ENCODE peak calls at places on chromosomes 1 and 21, in seven cellular contexts. V is IMR-90; U is stimulated activated CD4-positive, alpha-beta T cell treated with anti-CD3 and anti-CD28 coated beads, Interleukin-1b, Interleukin-23, amount 100 ng/mL, for 4 hours; R is thyroid gland; E is RCC 7860; F is brain microvascular endothelial cell; K is GM04503. D is an unnamed sample.

GRCh38 chr1:246597340-246597739 is 31.1 kb downstream of the CNST start:
- DNase-seq in V (peak; percentile 94), F (peak; percentile 84), K (peak; percentile 75), U (no peak), E (peak; percentile 11), R (no peak), D (no peak)

GRCh38 chr21:45536301-45537081 is 5.7 kb downstream of the SLC19A1 start:
- DNase-seq in E (no peak), V (no peak), K (no peak), R (peak; percentile 1), F (no peak), U (no peak), D (no peak)

GRCh38 chr1:17883136-17883535 is 128.0 kb downstream of the ACTL8 start:
- DNase-seq in R (no peak), U (no peak), F (no peak), V (no peak), E (no peak), K (no peak), D (no peak)

GRCh38 chr1:170692866-170693575 is 29.1 kb downstream of the PRRX1 start:
- DNase-seq in F (peak; percentile 78), U (no peak), E (no peak), R (no peak), K (no peak), V (peak; percentile 91), D (no peak)

GRCh38 chr1:59714966-59715365 is 99.8 kb upstream of the HOOK1 start:
- DNase-seq in V (no peak), F (no peak), E (no peak), U (no peak), R (no peak), K (no peak), D (no peak)

GRCh38 chr1:157505481-157506272 is 46.6 kb downstream of the FCRL5 start:
- DNase-seq in U (no peak), K (no peak), E (peak; percentile 15), V (peak; percentile 55), R (peak; percentile 37), F (peak; percentile 66), D (peak; percentile 33)

GRCh38 chr1:109040627-109041613 is 982 bp downstream of the WDR47 start:
- DNase-seq in R (no peak), V (no peak), E (no peak), K (no peak), F (no peak), U (no peak), D (no peak)

GRCh38 chr1:201739054-201739453 is 89.9 kb upstream of the IPO9 start:
- DNase-seq in F (no peak), U (no peak), V (no peak), E (no peak), K (no peak), R (no peak), D (no peak)

GRCh38 chr1:240413732-240414131 is 198.2 kb downstream of the GREM2 start:
- DNase-seq in U (no peak), K (peak; percentile 76), R (no peak), F (no peak), E (no peak), V (no peak), D (no peak)

GRCh38 chr1:221788466-221788865 is 46.6 kb upstream of the DUSP10 start:
- DNase-seq in R (no peak), K (no peak), F (no peak), U (no peak), V (no peak), E (no peak), D (no peak)

GRCh38 chr1:183061194-183061593 is 38.0 kb downstream of the LAMC1 start:
- DNase-seq in R (no peak), V (no peak), K (no peak), F (no peak), E (no peak), U (no peak), D (no peak)

GRCh38 chr1:39852214-39852791 is 31.0 kb downstream of the TRIT1 start:
- DNase-seq in R (peak; percentile 54), V (peak; percentile 18), E (no peak), F (no peak), U (no peak), K (no peak), D (no peak)

GRCh38 chr21:28699591-28700259 is 293.0 kb downstream of the LTN1 start:
- DNase-seq in U (no peak), R (no peak), E (no peak), K (no peak), V (no peak), F (no peak), D (no peak)

GRCh38 chr1:38030596-38031512 is 15.7 kb downstream of the POU3F1 start:
- DNase-seq in K (no peak), U (no peak), F (no peak), V (no peak), E (no peak), R (no peak), D (no peak)

GRCh38 chr1:9174243-9174642 is 45.3 kb upstream of the GPR157 start:
- DNase-seq in V (no peak), R (no peak), U (no peak), E (no peak), K (no peak), F (no peak), D (no peak)

GRCh38 chr1:229409616-229410369 is 24.1 kb downstream of the ACTA1 start:
- DNase-seq in V (no peak), F (no peak), U (no peak), R (no peak), E (no peak), K (no peak), D (no peak)

GRCh38 chr1:6794164-6794563 is 8.9 kb downstream of the CAMTA1 start:
- DNase-seq in F (no peak), V (peak; percentile 74), E (peak; percentile 30), K (no peak), U (no peak), R (no peak), D (no peak)

GRCh38 chr1:166484471-166484870 is 317.7 kb upstream of the FAM78B start:
- DNase-seq in K (no peak), F (no peak), U (no peak), R (no peak), V (no peak), E (no peak), D (no peak)

GRCh38 chr1:241950390-241950789 is 7.2 kb upstream of the BECN2 start:
- DNase-seq in K (peak; percentile 67), V (peak; percentile 45), E (no peak), R (no peak), U (no peak), F (no peak), D (no peak)